ENCODE peak calls at places on chromosomes 2 and 18, in seven cellular contexts. S is IMR-90, H is H1, N is mesendoderm, B is neuronal stem cell, W is mesenchymal stem cell, F is H9. V is an unnamed sample.

GRCh38 chr2:82790277-82791021 is 1668.6 kb downstream of the SUCLG1 start:
- DNase-seq in S (peak), H (no peak), N (no peak), B (no peak), W (peak), F (no peak), V (no peak)

GRCh38 chr2:5696741-5697521 is 4.7 kb downstream of the SOX11 start:
- DNase-seq in S (peak), H (no peak), N (peak), B (no peak), W (peak), F (peak), V (no peak)

GRCh38 chr2:201858781-201859180 is 52.4 kb downstream of the CDK15 start:
- DNase-seq in S (peak), H (peak), N (peak), B (no peak), W (peak), F (peak), V (no peak)

GRCh38 chr2:223042704-223043118 is 9.3 kb upstream of the KCNE4 start:
- DNase-seq in S (peak), H (no peak), N (no peak), B (no peak), W (peak), F (no peak), V (no peak)

GRCh38 chr2:121527009-121527682 is 3.5 kb upstream of the RNU4ATAC start:
- DNase-seq in S (peak), H (no peak), N (no peak), B (no peak), W (no peak), F (no peak), V (no peak)

GRCh38 chr2:15756011-15756550 is 164.4 kb downstream of the DDX1 start:
- DNase-seq in S (no peak), H (no peak), N (no peak), B (no peak), W (no peak), F (no peak), V (peak)

GRCh38 chr18:48902023-48902855 is 48.5 kb downstream of the SMAD7 start:
- DNase-seq in S (peak), H (no peak), N (no peak), B (no peak), W (peak), F (peak), V (peak)

GRCh38 chr18:59902993-59903610 is 3.3 kb downstream of the PMAIP1 start:
- DNase-seq in S (no peak), H (no peak), N (no peak), B (no peak), W (no peak), F (no peak), V (no peak)

DNA sequence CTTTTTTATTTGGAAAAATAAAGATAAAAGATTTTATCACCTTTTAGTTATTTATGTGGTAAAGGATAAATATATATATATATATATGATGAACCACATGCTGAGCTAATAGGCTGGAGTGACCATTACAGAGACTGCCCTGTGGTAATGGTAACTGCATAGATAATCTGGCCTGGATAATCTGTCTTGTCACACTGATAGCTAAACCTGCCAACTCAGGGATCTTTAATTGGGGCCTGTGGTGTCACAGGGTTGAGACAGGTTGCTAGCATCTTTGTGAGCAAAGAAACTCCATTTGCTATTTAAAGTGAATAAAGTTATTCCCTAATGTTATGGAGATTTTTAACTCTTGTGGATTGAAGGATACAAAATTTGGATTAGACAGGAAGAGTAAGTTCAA is 203.0 kb downstream of the PHLPP1 start:
- DNase-seq in S (no peak), H (no peak), N (peak), B (no peak), W (no peak), F (no peak), V (no peak)
- H2BK5ac ChIP-seq in S (no peak), H (no peak), N (no peak), B (no peak), W (no peak), F (no peak), V (no peak)

GRCh38 chr2:68245066-68245465 is 7.3 kb downstream of the PPP3R1 start:
- DNase-seq in S (no peak), H (no peak), N (no peak), B (no peak), W (no peak), F (no peak), V (no peak)
- H2BK5ac ChIP-seq in S (no peak), H (no peak), N (no peak), B (no peak), W (no peak), F (no peak), V (no peak)

DNA sequence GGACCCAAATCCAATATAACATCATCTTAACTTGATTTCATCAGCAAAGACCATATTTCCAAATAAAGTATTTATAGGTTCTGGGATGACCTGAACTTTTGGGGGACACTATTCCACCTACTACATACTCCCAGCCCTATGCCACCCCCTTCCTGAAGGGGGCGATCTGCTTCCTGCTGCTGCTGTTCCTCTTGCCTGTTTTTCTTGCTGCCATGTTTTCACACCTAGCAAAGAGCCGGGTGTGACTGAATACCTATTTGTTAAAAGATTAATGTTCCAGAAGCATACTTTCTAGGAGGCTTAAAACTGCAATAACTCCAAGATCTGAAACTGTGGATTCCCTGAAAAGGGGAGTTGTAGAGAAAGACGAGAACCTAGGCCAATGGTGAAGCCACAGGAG is 89.7 kb downstream of the ICOS start:
- DNase-seq in S (no peak), H (no peak), N (peak), B (no peak), W (no peak), F (peak), V (no peak)
- H2BK5ac ChIP-seq in S (no peak), H (no peak), N (no peak), B (no peak), W (no peak), F (no peak), V (no peak)

DNA sequence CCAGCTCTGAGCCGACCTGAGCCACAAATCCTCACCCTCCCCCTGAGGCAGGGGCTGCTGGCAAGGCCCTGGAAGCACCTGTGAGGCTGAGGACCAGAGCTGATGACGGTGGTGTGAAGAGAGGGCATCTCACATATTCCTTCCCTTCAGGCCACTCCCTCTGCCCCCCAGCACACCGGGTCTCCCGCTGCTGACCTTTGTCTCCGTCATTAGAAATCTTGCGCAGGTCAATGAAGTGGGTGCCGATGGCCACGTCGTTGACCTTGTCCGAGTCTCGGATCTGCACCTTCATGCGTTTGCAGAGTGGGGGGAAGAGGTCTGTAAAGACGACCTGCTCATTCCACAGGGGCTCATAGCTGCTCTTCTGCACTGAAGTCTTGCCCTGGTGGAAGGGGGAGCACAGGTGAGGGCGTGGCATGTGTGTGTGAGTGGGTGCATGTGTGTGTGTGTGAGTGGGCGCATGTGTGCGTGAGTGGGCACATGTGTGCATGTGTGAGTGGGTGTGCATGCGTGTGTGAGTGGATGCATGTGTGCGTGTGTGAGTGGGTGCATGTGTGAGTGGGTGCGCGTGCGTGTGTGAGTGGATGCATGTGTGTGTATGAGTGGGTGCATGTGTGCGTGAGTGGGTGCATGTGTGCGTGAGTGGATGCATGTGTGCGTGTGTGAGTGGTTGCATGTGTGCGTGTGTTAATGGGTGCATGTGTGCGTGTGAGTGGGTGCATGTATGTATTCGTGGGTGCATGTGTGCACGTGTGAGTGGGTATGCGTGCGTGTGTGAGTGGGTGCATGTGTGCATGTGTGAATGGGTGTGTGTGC is 4.5 kb upstream of the OTOF start:
- DNase-seq in S (no peak), H (no peak), N (no peak), B (no peak), W (no peak), F (no peak), V (no peak)
- H2BK5ac ChIP-seq in S (no peak), H (peak), N (no peak), B (no peak), W (no peak), F (no peak), V (no peak)

GRCh38 chr18:51235011-51235789 is 37.7 kb upstream of the MEX3C start:
- DNase-seq in S (no peak), H (no peak), N (peak), B (no peak), W (peak), F (no peak), V (no peak)
- H2BK5ac ChIP-seq in S (no peak), H (no peak), N (no peak), B (no peak), W (no peak), F (no peak), V (no peak)

GRCh38 chr2:74372674-74373073 is 7.4 kb downstream of the DCTN1 start:
- DNase-seq in S (no peak), H (no peak), N (no peak), B (no peak), W (no peak), F (no peak), V (no peak)
- H2BK5ac ChIP-seq in S (no peak), H (no peak), N (no peak), B (no peak), W (no peak), F (no peak), V (no peak)

GRCh38 chr2:187188783-187189631 is 259.0 kb downstream of the CALCRL start:
- DNase-seq in S (no peak), H (no peak), N (no peak), B (no peak), W (no peak), F (no peak), V (no peak)
- H2BK5ac ChIP-seq in S (no peak), H (no peak), N (no peak), B (no peak), W (no peak), F (no peak), V (no peak)

V was measured in trophoblast cell.